ENCODE peak calls at places on chromosomes 4 and X, in eight cellular contexts. One of them, this sample, is unnamed.

GRCh38 chr4:89482248-89482647 is 174.6 kb upstream of the GPRIN3 start:
- DNase-seq in right cardiac atrium: no peak
- DNase-seq in sciatic nerve: no peak
- DNase-seq in iris pigment epithelial cell: peak; percentile 59
- DNase-seq in T-helper 9 cell: no peak
- DNase-seq in effector memory CD4-positive, alpha-beta T cell: no peak
- DNase-seq in foreskin keratinocyte: no peak
- DNase-seq in prostate gland: no peak
- DNase-seq in this sample: peak; percentile 89

GRCh38 chrX:153644356-153645125 is 2.5 kb upstream of the DUSP9 start:
- DNase-seq in effector memory CD4-positive, alpha-beta T cell: no peak
- DNase-seq in T-helper 9 cell: no peak
- DNase-seq in prostate gland: no peak
- DNase-seq in right cardiac atrium: no peak
- DNase-seq in sciatic nerve: peak; percentile 27
- DNase-seq in iris pigment epithelial cell: no peak
- DNase-seq in foreskin keratinocyte: no peak
- DNase-seq in this sample: no peak

GRCh38 chr4:82388405-82388804 is 14.6 kb upstream of the HNRNPD start:
- DNase-seq in sciatic nerve: no peak
- DNase-seq in foreskin keratinocyte: no peak
- DNase-seq in T-helper 9 cell: no peak
- DNase-seq in right cardiac atrium: no peak
- DNase-seq in effector memory CD4-positive, alpha-beta T cell: no peak
- DNase-seq in prostate gland: no peak
- DNase-seq in iris pigment epithelial cell: no peak
- DNase-seq in this sample: no peak

GRCh38 chr4:65007841-65008439 is 598.7 kb upstream of the TECRL start:
- DNase-seq in sciatic nerve: no peak
- DNase-seq in foreskin keratinocyte: peak; percentile 10
- DNase-seq in prostate gland: no peak
- DNase-seq in right cardiac atrium: no peak
- DNase-seq in effector memory CD4-positive, alpha-beta T cell: no peak
- DNase-seq in iris pigment epithelial cell: peak; percentile 45
- DNase-seq in T-helper 9 cell: no peak
- DNase-seq in this sample: peak; percentile 6

GRCh38 chr4:132344924-132345828 is 803.9 kb upstream of the PCDH10 start:
- DNase-seq in right cardiac atrium: no peak
- DNase-seq in T-helper 9 cell: no peak
- DNase-seq in foreskin keratinocyte: no peak
- DNase-seq in iris pigment epithelial cell: no peak
- DNase-seq in prostate gland: no peak
- DNase-seq in effector memory CD4-positive, alpha-beta T cell: no peak
- DNase-seq in sciatic nerve: no peak
- DNase-seq in this sample: no peak

GRCh38 chr4:181427076-181427475 is 816.1 kb upstream of the TENM3 start:
- DNase-seq in sciatic nerve: no peak
- DNase-seq in T-helper 9 cell: no peak
- DNase-seq in right cardiac atrium: no peak
- DNase-seq in prostate gland: no peak
- DNase-seq in foreskin keratinocyte: no peak
- DNase-seq in effector memory CD4-positive, alpha-beta T cell: no peak
- DNase-seq in iris pigment epithelial cell: no peak
- DNase-seq in this sample: no peak

GRCh38 chr4:114926508-114926907 is 186.9 kb downstream of the NDST4 start:
- DNase-seq in right cardiac atrium: no peak
- DNase-seq in sciatic nerve: no peak
- DNase-seq in T-helper 9 cell: no peak
- DNase-seq in foreskin keratinocyte: no peak
- DNase-seq in effector memory CD4-positive, alpha-beta T cell: no peak
- DNase-seq in iris pigment epithelial cell: no peak
- DNase-seq in prostate gland: no peak
- DNase-seq in this sample: no peak

GRCh38 chrX:48966796-48967579 is 4.7 kb downstream of the KCND1 start:
- DNase-seq in right cardiac atrium: no peak
- DNase-seq in effector memory CD4-positive, alpha-beta T cell: no peak
- DNase-seq in foreskin keratinocyte: no peak
- DNase-seq in iris pigment epithelial cell: peak; percentile 47
- DNase-seq in prostate gland: no peak
- DNase-seq in sciatic nerve: no peak
- DNase-seq in T-helper 9 cell: no peak
- DNase-seq in this sample: no peak

GRCh38 chrX:98357146-98357545 is 1473.4 kb downstream of the RPA4 start:
- DNase-seq in right cardiac atrium: no peak
- DNase-seq in iris pigment epithelial cell: no peak
- DNase-seq in sciatic nerve: no peak
- DNase-seq in prostate gland: no peak
- DNase-seq in effector memory CD4-positive, alpha-beta T cell: no peak
- DNase-seq in T-helper 9 cell: no peak
- DNase-seq in foreskin keratinocyte: peak; percentile 31
- DNase-seq in this sample: no peak

GRCh38 chr4:48212165-48212564 is 57.5 kb downstream of the TEC start:
- DNase-seq in sciatic nerve: no peak
- DNase-seq in right cardiac atrium: no peak
- DNase-seq in effector memory CD4-positive, alpha-beta T cell: no peak
- DNase-seq in prostate gland: no peak
- DNase-seq in iris pigment epithelial cell: no peak
- DNase-seq in foreskin keratinocyte: no peak
- DNase-seq in T-helper 9 cell: no peak
- DNase-seq in this sample: no peak

GRCh38 chr4:16083217-16084191 is at the start of gene PROM1:
- DNase-seq in sciatic nerve: no peak
- DNase-seq in T-helper 9 cell: no peak
- DNase-seq in prostate gland: no peak
- DNase-seq in effector memory CD4-positive, alpha-beta T cell: no peak
- DNase-seq in right cardiac atrium: no peak
- DNase-seq in iris pigment epithelial cell: no peak
- DNase-seq in foreskin keratinocyte: no peak
- DNase-seq in this sample: no peak

GRCh38 chr4:64718091-64718490 is 308.8 kb upstream of the TECRL start:
- DNase-seq in sciatic nerve: no peak
- DNase-seq in T-helper 9 cell: no peak
- DNase-seq in effector memory CD4-positive, alpha-beta T cell: no peak
- DNase-seq in foreskin keratinocyte: no peak
- DNase-seq in iris pigment epithelial cell: peak; percentile 46
- DNase-seq in prostate gland: no peak
- DNase-seq in right cardiac atrium: no peak
- DNase-seq in this sample: no peak

GRCh38 chrX:13750812-13751211 is 16.3 kb downstream of the OFD1 start:
- DNase-seq in iris pigment epithelial cell: no peak
- DNase-seq in effector memory CD4-positive, alpha-beta T cell: no peak
- DNase-seq in T-helper 9 cell: no peak
- DNase-seq in foreskin keratinocyte: no peak
- DNase-seq in sciatic nerve: no peak
- DNase-seq in right cardiac atrium: no peak
- DNase-seq in prostate gland: no peak
- DNase-seq in this sample: no peak

GRCh38 chr4:6307891-6308290 is 38.2 kb downstream of the WFS1 start:
- DNase-seq in foreskin keratinocyte: no peak
- DNase-seq in T-helper 9 cell: no peak
- DNase-seq in sciatic nerve: no peak
- DNase-seq in iris pigment epithelial cell: no peak
- DNase-seq in prostate gland: no peak
- DNase-seq in right cardiac atrium: no peak
- DNase-seq in effector memory CD4-positive, alpha-beta T cell: no peak
- DNase-seq in this sample: no peak

GRCh38 chr4:16418814-16419213 is 192.5 kb upstream of the TAPT1 start:
- DNase-seq in foreskin keratinocyte: peak; percentile 75
- DNase-seq in effector memory CD4-positive, alpha-beta T cell: no peak
- DNase-seq in right cardiac atrium: no peak
- DNase-seq in sciatic nerve: no peak
- DNase-seq in prostate gland: no peak
- DNase-seq in iris pigment epithelial cell: peak; percentile 74
- DNase-seq in T-helper 9 cell: no peak
- DNase-seq in this sample: peak; percentile 99

GRCh38 chr4:6109842-6110560 is 90.3 kb downstream of the JAKMIP1 start:
- DNase-seq in right cardiac atrium: no peak
- DNase-seq in foreskin keratinocyte: no peak
- DNase-seq in iris pigment epithelial cell: no peak
- DNase-seq in prostate gland: no peak
- DNase-seq in T-helper 9 cell: no peak
- DNase-seq in effector memory CD4-positive, alpha-beta T cell: no peak
- DNase-seq in sciatic nerve: no peak
- DNase-seq in this sample: no peak

GRCh38 chr4:909821-910220 is 22.3 kb downstream of the GAK start:
- DNase-seq in right cardiac atrium: peak; percentile 8
- DNase-seq in iris pigment epithelial cell: no peak
- DNase-seq in sciatic nerve: no peak
- DNase-seq in T-helper 9 cell: no peak
- DNase-seq in prostate gland: no peak
- DNase-seq in foreskin keratinocyte: no peak
- DNase-seq in effector memory CD4-positive, alpha-beta T cell: no peak
- DNase-seq in this sample: no peak

GRCh38 chr4:151481813-151482212 is 72.8 kb downstream of the FHIP1A start:
- DNase-seq in effector memory CD4-positive, alpha-beta T cell: no peak
- DNase-seq in right cardiac atrium: no peak
- DNase-seq in iris pigment epithelial cell: no peak
- DNase-seq in sciatic nerve: no peak
- DNase-seq in prostate gland: no peak
- DNase-seq in T-helper 9 cell: no peak
- DNase-seq in foreskin keratinocyte: no peak
- DNase-seq in this sample: no peak

GRCh38 chr4:123813901-123814300 is 417.3 kb downstream of the SPRY1 start:
- DNase-seq in iris pigment epithelial cell: no peak
- DNase-seq in prostate gland: no peak
- DNase-seq in sciatic nerve: no peak
- DNase-seq in T-helper 9 cell: no peak
- DNase-seq in foreskin keratinocyte: no peak
- DNase-seq in effector memory CD4-positive, alpha-beta T cell: no peak
- DNase-seq in right cardiac atrium: no peak
- DNase-seq in this sample: no peak

GRCh38 chrX:34300871-34301270 is 168.8 kb upstream of the FAM47A start:
- DNase-seq in sciatic nerve: no peak
- DNase-seq in T-helper 9 cell: no peak
- DNase-seq in iris pigment epithelial cell: peak; percentile 70
- DNase-seq in foreskin keratinocyte: no peak
- DNase-seq in effector memory CD4-positive, alpha-beta T cell: no peak
- DNase-seq in right cardiac atrium: no peak
- DNase-seq in prostate gland: peak; percentile 3
- DNase-seq in this sample: peak; percentile 74

This sample was measured in dermis blood vessel endothelial cell.